ENCODE peak calls at places on chromosome 16, in four cellular contexts. Y is H1, O is mesenchymal stem cell, E is trophoblast cell. V is an unnamed sample.
A peak's percentile ranks its signal among the peaks of the same experiment; 100 is the strongest.

GRCh38 chr16:70685061-70685937 is 554 bp downstream of the MTSS2 start:
- DNase-seq in Y (no peak), O (peak; percentile 32), E (no peak), V (no peak)

GRCh38 chr16:813204-813915 is 12.8 kb upstream of the GNG13 start:
- DNase-seq in Y (peak; percentile 91), O (peak; percentile 14), E (peak; percentile 56), V (peak; percentile 49)

GRCh38 chr16:75095204-75095621 is 21.4 kb downstream of the LDHD start:
- DNase-seq in Y (no peak), O (no peak), E (no peak), V (no peak)

GRCh38 chr16:78882751-78883150 is 717.8 kb downstream of the MAF start:
- DNase-seq in Y (no peak), O (no peak), E (no peak), V (no peak)

GRCh38 chr16:74213372-74213771 is 83.2 kb upstream of the PSMD7 start:
- DNase-seq in Y (no peak), O (no peak), E (no peak), V (no peak)

GRCh38 chr16:49754495-49755290 is 101.2 kb downstream of the ZNF423 start:
- DNase-seq in Y (peak; percentile 70), O (peak; percentile 17), E (peak; percentile 16), V (peak; percentile 81)

GRCh38 chr16:28543072-28543471 is 4.3 kb upstream of the NUPR1 start:
- DNase-seq in Y (no peak), O (no peak), E (peak; percentile 78), V (no peak)

GRCh38 chr16:2827831-2828520 is 2.1 kb upstream of the ZG16B start:
- DNase-seq in Y (no peak), O (no peak), E (peak; percentile 92), V (no peak)

GRCh38 chr16:1940273-1941161 is 2.5 kb downstream of the MSRB1 start:
- DNase-seq in Y (no peak), O (no peak), E (peak; percentile 78), V (no peak)

GRCh38 chr16:49838361-49838638 is 17.6 kb downstream of the ZNF423 start:
- DNase-seq in Y (no peak), O (no peak), E (no peak), V (no peak)

GRCh38 chr16:88385831-88386815 is 3.4 kb downstream of the ZNF469 start:
- DNase-seq in Y (no peak), O (no peak), E (no peak), V (no peak)

GRCh38 chr16:78288915-78289314 is 189.5 kb downstream of the WWOX start:
- DNase-seq in Y (no peak), O (no peak), E (no peak), V (no peak)

GRCh38 chr16:27161398-27161797 is 41.9 kb upstream of the KDM8 start:
- DNase-seq in Y (no peak), O (no peak), E (no peak), V (no peak)

DNA sequence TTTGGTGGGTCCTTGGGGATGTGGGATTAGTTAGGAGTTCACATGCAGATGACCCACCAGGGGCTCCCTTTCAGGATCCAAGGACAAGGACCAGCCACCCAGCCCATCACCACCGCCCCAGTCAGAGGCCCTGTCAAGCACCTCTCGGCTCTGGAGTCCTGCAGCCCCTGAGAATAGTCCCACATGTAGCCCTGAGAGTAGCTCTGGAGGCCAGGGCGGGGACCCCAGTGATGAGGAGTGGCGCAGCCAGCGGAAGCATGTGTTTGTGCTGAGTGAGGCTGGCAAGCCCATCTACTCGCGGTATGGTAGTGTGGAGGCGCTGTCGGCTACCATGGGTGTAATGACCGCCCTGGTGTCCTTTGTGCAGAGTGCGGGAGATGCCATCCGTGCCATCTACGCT is 2.4 kb downstream of the MON1B start:
- DNase-seq in Y (no peak), O (no peak), E (no peak), V (no peak)
- H3K36me3 ChIP-seq in Y (peaks cover 16% of the 10 kb centered on the region), O (peaks cover 47% of the 10 kb centered on the region), E (peaks cover 44% of the 10 kb centered on the region), V (peaks cover 50% of the 10 kb centered on the region)

GRCh38 chr16:66199189-66199588 is 167.3 kb upstream of the CDH5 start:
- DNase-seq in Y (no peak), O (peak; percentile 41), E (peak; percentile 28), V (no peak)

GRCh38 chr16:66196770-66197169 is 169.7 kb upstream of the CDH5 start:
- DNase-seq in Y (peak; percentile 3), O (no peak), E (no peak), V (no peak)

GRCh38 chr16:66197668-66198278 is 168.7 kb upstream of the CDH5 start:
- DNase-seq in Y (no peak), O (no peak), E (no peak), V (no peak)

GRCh38 chr16:66194866-66195265 is 171.6 kb upstream of the CDH5 start:
- DNase-seq in Y (no peak), O (no peak), E (no peak), V (no peak)

GRCh38 chr16:66198641-66199040 is 167.8 kb upstream of the CDH5 start:
- DNase-seq in Y (no peak), O (no peak), E (no peak), V (no peak)
- H2BK12ac ChIP-seq in Y (no peak overlapping the region), O (no peak overlapping the region), E (no peak overlapping the region), V (no peak overlapping the region)

GRCh38 chr16:30980068-30980371 is 5.0 kb upstream of the HSD3B7 start:
- DNase-seq in Y (no peak), O (no peak), E (no peak), V (no peak)
- H3K36me3 ChIP-seq in Y (peaks cover 33% of the 10 kb centered on the region), O (peaks cover 73% of the 10 kb centered on the region), E (peaks cover 84% of the 10 kb centered on the region), V (peaks cover 59% of the 10 kb centered on the region)

GRCh38 chr16:66030036-66030435 is 336.5 kb upstream of the CDH5 start:
- DNase-seq in Y (no peak), O (peak; percentile 68), E (no peak), V (no peak)

GRCh38 chr16:66028505-66029216 is 337.8 kb upstream of the CDH5 start:
- DNase-seq in Y (no peak), O (peak; percentile 79), E (peak; percentile 44), V (no peak)

GRCh38 chr16:66026211-66026610 is 340.3 kb upstream of the CDH5 start:
- DNase-seq in Y (peak; percentile 49), O (no peak), E (no peak), V (no peak)

GRCh38 chr16:66025751-66026150 is 340.7 kb upstream of the CDH5 start:
- DNase-seq in Y (no peak), O (no peak), E (no peak), V (no peak)

GRCh38 chr16:66026931-66027330 is 339.6 kb upstream of the CDH5 start:
- DNase-seq in Y (no peak), O (no peak), E (no peak), V (no peak)
- H2BK12ac ChIP-seq in Y (no peak overlapping the region), O (no peak overlapping the region), E (no peak overlapping the region), V (no peak overlapping the region)

DNA sequence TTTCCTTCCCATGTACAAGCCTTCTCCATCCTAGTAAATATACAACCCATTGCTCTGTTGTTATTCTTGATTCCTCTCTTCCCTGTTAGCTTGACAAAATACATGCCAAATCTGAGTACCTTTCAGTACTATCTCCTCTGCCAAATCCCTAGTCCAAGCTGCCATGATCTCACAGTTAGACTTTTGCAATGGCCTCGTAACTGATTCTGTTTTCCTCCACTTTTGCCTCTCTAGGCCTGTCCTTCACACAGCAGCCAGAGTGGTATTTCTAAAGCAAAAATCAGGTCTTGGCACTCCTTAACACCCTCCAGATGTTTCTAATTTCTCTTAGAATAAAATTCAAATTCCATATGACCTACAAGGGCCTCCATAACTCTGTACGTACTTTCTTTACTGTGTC is 153.0 kb upstream of the RBL2 start:
- DNase-seq in Y (no peak), O (no peak), E (no peak), V (no peak)
- H3K36me3 ChIP-seq in Y (peaks cover 44% of the 10 kb centered on the region), O (peaks cover 81% of the 10 kb centered on the region), E (peaks cover 6% of the 10 kb centered on the region), V (peaks cover 22% of the 10 kb centered on the region)

DNA sequence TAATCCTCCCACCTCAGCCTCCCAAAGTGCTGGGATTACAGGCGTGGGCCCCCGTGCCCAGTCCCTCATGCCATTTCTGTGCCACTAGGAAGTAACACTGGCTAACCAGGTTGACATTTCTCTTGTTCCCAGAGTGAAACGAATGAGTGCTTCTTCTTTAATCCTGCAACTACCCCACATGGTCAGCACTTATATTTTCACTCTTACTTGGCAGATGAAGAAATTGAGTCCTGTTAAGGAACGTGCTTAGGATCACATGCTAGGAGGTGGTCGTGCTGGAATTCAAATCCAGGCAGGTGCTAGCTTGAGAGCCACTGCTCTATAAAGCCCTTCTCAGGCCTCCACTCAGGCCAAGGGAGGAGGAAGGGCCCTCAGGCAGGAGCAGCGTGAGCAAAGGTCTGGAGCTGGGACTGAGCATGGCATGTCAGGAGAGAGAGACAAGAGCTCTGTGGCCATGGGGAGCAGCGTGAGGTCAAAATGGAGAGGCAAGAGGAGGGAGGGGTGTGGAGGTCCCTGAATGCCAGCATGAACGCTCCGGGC is 18.5 kb upstream of the RMI2 start:
- DNase-seq in Y (no peak), O (no peak), E (no peak), V (no peak)
- H2BK12ac ChIP-seq in Y (peak overlapping the region; percentile 98), O (peak overlapping the region; percentile 73), E (peak overlapping the region; percentile 8), V (peak overlapping the region; percentile 88)

GRCh38 chr16:10922328-10923145 is 19.7 kb downstream of the DEXI start:
- DNase-seq in Y (no peak), O (no peak), E (no peak), V (no peak)
- H3K36me3 ChIP-seq in Y (peaks cover 3% of the 10 kb centered on the region), O (peaks cover 46% of the 10 kb centered on the region), E (peaks cover 23% of the 10 kb centered on the region), V (peaks cover 6% of the 10 kb centered on the region)

GRCh38 chr16:16938980-16939379 is 531.8 kb downstream of the XYLT1 start:
- DNase-seq in Y (no peak), O (no peak), E (no peak), V (no peak)

GRCh38 chr16:16938009-16938408 is 532.8 kb downstream of the XYLT1 start:
- DNase-seq in Y (no peak), O (no peak), E (no peak), V (no peak)

GRCh38 chr16:16945207-16945606 is 525.6 kb downstream of the XYLT1 start:
- DNase-seq in Y (no peak), O (no peak), E (no peak), V (no peak)

GRCh38 chr16:16934660-16935059 is 536.1 kb downstream of the XYLT1 start:
- DNase-seq in Y (no peak), O (no peak), E (no peak), V (no peak)

DNA sequence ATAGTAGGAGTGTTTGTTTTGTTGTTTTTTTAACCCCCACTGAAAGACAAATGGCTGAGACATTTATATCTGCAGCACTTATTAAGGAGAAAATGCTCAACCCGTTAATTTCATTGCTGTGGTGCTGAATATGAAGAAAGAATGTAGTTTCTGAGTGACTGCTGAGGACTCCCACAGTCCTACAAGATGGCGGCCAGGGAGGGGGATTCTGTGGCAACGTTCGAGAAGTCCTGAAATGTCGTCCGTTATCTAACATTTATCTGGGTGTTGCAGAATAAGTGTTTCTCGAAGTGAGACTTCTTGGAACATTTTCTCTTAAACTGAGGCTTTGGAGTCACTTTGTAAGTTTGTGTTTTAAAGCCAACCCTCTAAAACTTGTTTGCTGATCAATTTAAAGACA is 530.4 kb downstream of the XYLT1 start:
- DNase-seq in Y (no peak), O (no peak), E (no peak), V (no peak)
- H2BK12ac ChIP-seq in Y (no peak overlapping the region), O (no peak overlapping the region), E (no peak overlapping the region), V (no peak overlapping the region)

GRCh38 chr16:20137194-20137593 is 63.5 kb upstream of the GPR139 start:
- DNase-seq in Y (no peak), O (no peak), E (no peak), V (no peak)
- H3K36me3 ChIP-seq in Y (no peaks in the 10 kb centered on the region), O (no peaks in the 10 kb centered on the region), E (no peaks in the 10 kb centered on the region), V (no peaks in the 10 kb centered on the region)

GRCh38 chr16:4614571-4615388 is at the start of gene UBALD1:
- DNase-seq in Y (peak; percentile 88), O (peak; percentile 93), E (peak; percentile 94), V (peak; percentile 76)
- H2BK12ac ChIP-seq in Y (peak within 1 kb of the TSS; percentile 97), O (peak within 1 kb of the TSS; percentile 98), E (peak within 1 kb of the TSS; percentile 73), V (peak within 1 kb of the TSS; percentile 91)

V was measured in neuronal stem cell.